ENCODE peak calls at places on chromosome 17, in four cellular contexts. One of them, this sample, is unnamed. For H3K4me1, the result is how much of the 10 kb centered on the place peaks cover.

GRCh38 chr17:62680541-62681052 is 53.1 kb downstream of the MRC2 start:
- DNase-seq in PC-3: no peak
- DNase-seq in K562: no peak
- DNase-seq in endothelial cell of umbilical vein: no peak
- DNase-seq in this sample: peak

GRCh38 chr17:75012320-75013076 is at the start of gene MRPL58:
- DNase-seq in PC-3: peak
- DNase-seq in K562: peak
- DNase-seq in endothelial cell of umbilical vein: peak
- DNase-seq in this sample: peak

GRCh38 chr17:1762233-1762905 is 509 bp downstream of the SERPINF1 start:
- DNase-seq in PC-3: no peak
- DNase-seq in K562: peak
- DNase-seq in endothelial cell of umbilical vein: no peak
- DNase-seq in this sample: peak

GRCh38 chr17:45021607-45022287 is 29.7 kb downstream of the DCAKD start:
- DNase-seq in PC-3: peak
- DNase-seq in K562: peak
- DNase-seq in endothelial cell of umbilical vein: peak
- DNase-seq in this sample: peak

GRCh38 chr17:76716834-76717205 is 6.1 kb upstream of the MXRA7 start:
- DNase-seq in PC-3: no peak
- DNase-seq in K562: no peak
- DNase-seq in endothelial cell of umbilical vein: no peak
- DNase-seq in this sample: no peak

GRCh38 chr17:78818932-78819331 is 21.7 kb downstream of the USP36 start:
- DNase-seq in PC-3: no peak
- DNase-seq in K562: no peak
- DNase-seq in endothelial cell of umbilical vein: peak
- DNase-seq in this sample: no peak

GRCh38 chr17:28228986-28229729 is 89.8 kb upstream of the TMEM97 start:
- DNase-seq in PC-3: no peak
- DNase-seq in K562: peak
- DNase-seq in endothelial cell of umbilical vein: no peak
- DNase-seq in this sample: no peak

GRCh38 chr17:66507103-66507923 is 204.9 kb downstream of the PRKCA start:
- DNase-seq in PC-3: peak
- DNase-seq in K562: peak
- DNase-seq in endothelial cell of umbilical vein: peak
- DNase-seq in this sample: no peak

GRCh38 chr17:49703557-49704277 is 4.0 kb downstream of the SLC35B1 start:
- DNase-seq in PC-3: peak
- DNase-seq in K562: no peak
- DNase-seq in endothelial cell of umbilical vein: peak
- DNase-seq in this sample: peak

GRCh38 chr17:58136669-58137279 is 11.4 kb upstream of the OR4D1 start:
- DNase-seq in PC-3: peak
- DNase-seq in K562: peak
- DNase-seq in endothelial cell of umbilical vein: no peak
- DNase-seq in this sample: peak

GRCh38 chr17:15462962-15463361 is 4.5 kb downstream of the CDRT4 start:
- DNase-seq in PC-3: no peak
- DNase-seq in K562: no peak
- DNase-seq in endothelial cell of umbilical vein: no peak
- DNase-seq in this sample: no peak

DNA sequence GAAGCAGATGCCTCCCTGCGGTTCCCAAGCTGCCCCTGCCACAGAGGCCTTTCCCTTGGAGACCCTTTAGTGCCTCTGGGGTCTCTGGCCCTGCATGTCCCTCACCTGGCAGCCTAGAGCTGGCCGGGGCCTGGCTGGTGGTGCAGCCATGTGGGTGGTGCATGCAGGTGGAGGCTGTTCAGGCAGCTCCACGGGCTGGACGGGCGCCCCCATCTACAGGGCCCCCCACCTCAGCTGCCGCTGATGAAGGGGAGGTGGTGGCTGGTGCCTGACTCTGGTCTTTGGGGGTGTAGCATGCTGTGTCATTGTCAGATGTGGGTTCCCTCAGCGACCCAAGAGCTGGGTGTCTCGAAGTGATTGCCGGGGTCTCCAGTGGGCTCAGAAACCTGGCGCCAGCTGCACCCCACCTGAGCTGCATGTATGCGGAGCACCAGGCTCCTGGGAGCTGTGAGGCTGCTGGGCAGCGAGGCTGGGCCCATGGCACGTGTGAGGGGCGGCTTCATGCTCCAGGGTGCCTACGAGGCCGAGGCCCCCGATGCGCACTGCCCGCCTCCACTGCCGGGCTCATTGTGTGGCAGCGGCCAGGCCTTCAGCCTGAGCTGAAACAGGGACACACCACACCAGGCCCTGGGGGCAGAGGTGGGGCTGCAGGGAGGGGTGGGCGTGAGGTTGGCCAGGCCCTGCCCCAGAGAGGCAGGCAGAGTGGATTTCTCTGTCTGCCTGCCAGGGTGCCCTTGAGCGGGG is 57.0 kb downstream of the BAIAP2 start:
- DNase-seq in PC-3: no peak
- DNase-seq in K562: no peak
- DNase-seq in endothelial cell of umbilical vein: no peak
- DNase-seq in this sample: no peak
- H3K4me1 ChIP-seq in PC-3: under half
- H3K4me1 ChIP-seq in K562: half or more
- H3K4me1 ChIP-seq in endothelial cell of umbilical vein: under half
- H3K4me1 ChIP-seq in this sample: under half

DNA sequence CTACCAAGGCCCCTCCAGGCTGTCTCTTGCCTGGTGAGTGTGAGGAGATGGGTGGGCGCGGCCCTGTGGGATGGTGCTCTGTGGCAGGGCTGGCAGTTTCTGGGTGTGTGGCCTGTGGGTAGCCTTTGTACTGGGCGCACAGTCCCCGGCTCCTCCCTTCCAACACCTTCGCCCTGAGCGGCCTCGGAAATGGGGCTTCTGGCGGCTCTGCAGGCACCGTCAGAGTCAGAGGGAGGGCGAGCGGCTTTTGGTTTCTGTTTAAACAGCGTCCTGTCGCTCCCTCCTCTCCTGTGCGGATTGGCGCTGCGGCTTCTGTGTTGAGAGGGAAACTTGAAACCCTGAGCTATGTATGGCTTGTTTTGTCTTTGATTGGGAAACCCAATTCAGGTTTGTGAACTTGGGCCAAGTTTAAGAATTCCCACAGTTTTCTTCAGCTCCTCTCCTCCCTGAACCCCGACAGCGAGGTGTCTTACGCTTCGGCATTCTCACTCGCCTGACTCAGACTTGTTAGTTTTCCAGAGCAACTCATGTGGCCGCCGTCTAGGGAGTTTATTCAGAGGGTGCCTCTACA is 8.3 kb upstream of the ZNF750 start:
- DNase-seq in PC-3: no peak
- DNase-seq in K562: no peak
- DNase-seq in endothelial cell of umbilical vein: peak
- DNase-seq in this sample: no peak
- H3K9ac ChIP-seq in PC-3: no peak
- H3K9ac ChIP-seq in K562: no peak
- H3K9ac ChIP-seq in endothelial cell of umbilical vein: no peak
- H3K9ac ChIP-seq in this sample: no peak

DNA sequence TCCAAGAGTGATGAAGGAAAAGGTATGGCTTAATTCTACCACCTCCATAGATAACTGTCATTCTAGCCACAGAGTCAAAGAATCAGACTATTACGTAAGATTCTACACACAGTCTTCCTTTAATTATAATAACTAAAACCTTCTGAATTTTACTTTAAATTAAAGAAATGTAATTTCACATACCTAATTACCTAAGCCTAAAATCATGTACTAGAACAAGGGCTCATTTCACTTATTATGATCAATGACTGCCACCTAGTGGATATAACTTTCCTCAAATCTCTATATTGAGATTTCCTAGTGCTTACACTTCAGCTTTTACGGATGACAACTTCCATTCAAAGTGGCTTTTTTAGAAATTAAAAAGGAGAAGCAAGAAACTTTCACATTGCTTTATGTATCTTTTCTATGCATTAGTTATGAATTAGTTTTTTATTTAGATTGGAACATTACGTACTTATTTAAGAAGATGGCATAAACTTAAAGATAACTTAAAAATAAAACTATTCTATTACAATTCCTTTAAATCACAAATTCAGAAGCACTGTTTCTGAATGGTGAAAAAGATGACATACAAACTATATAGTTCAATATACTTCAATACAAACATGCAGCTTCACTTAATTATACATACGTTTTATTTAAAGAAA is 18.2 kb upstream of the ABCA10 start:
- DNase-seq in PC-3: peak
- DNase-seq in K562: peak
- DNase-seq in endothelial cell of umbilical vein: peak
- DNase-seq in this sample: no peak
- TF ChIP-seq CTCF in PC-3: peak
- TF ChIP-seq CTCF in K562: no peak
- TF ChIP-seq CTCF in endothelial cell of umbilical vein: no peak
- TF ChIP-seq CTCF in this sample: peak

DNA sequence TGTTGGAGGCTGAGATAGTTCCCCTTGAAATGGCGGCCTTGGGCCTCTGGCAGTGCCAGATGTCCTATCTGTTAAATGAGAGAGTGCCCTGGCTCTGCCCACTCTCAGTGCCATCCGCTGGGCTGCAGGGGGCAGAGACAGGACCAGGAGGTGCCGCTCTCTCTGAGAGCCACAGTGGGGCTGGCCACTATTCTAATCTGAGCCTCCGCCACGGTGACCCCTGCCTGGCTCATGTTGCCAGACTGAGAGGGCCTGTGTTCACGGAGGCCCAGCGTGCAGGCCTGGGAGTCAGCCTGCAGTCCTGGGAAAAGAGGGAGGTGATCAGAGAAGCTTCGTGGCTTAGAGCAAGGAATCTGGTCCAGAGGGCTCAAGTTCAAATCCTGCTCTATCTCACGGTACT is 6.5 kb downstream of the ATP2A3 start:
- DNase-seq in PC-3: no peak
- DNase-seq in K562: no peak
- DNase-seq in endothelial cell of umbilical vein: no peak
- DNase-seq in this sample: no peak
- H3K4me1 ChIP-seq in PC-3: under half
- H3K4me1 ChIP-seq in K562: half or more
- H3K4me1 ChIP-seq in endothelial cell of umbilical vein: under half
- H3K4me1 ChIP-seq in this sample: under half

DNA sequence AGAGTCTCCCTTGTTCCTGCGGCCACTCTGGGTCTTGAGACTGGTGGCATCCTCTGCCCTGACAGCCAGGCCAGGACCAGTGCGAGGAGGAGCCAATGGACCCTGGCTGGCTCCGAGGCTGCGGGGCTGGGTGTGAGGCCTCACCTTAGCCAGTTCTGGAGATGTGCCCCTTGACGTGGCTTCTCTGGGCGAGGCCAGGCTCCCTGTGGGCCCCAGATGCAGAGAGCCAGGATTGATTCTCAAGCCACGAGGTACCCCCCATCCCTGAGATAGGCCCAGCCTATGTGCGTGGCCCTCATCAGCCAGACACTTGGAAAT is 66.4 kb upstream of the TOB1 start:
- DNase-seq in PC-3: no peak
- DNase-seq in K562: no peak
- DNase-seq in endothelial cell of umbilical vein: no peak
- DNase-seq in this sample: no peak
- H3K9ac ChIP-seq in PC-3: no peak
- H3K9ac ChIP-seq in K562: no peak
- H3K9ac ChIP-seq in endothelial cell of umbilical vein: no peak
- H3K9ac ChIP-seq in this sample: no peak

GRCh38 chr17:69236464-69236863 is 7.8 kb upstream of the ABCA10 start:
- DNase-seq in PC-3: no peak
- DNase-seq in K562: no peak
- DNase-seq in endothelial cell of umbilical vein: no peak
- DNase-seq in this sample: no peak
- TF ChIP-seq CTCF in PC-3: no peak
- TF ChIP-seq CTCF in K562: no peak
- TF ChIP-seq CTCF in endothelial cell of umbilical vein: no peak
- TF ChIP-seq CTCF in this sample: no peak

GRCh38 chr17:8611135-8611534 is 19.4 kb downstream of the MYH10 start:
- DNase-seq in PC-3: no peak
- DNase-seq in K562: no peak
- DNase-seq in endothelial cell of umbilical vein: peak
- DNase-seq in this sample: no peak
- H3K4me1 ChIP-seq in PC-3: under half
- H3K4me1 ChIP-seq in K562: under half
- H3K4me1 ChIP-seq in endothelial cell of umbilical vein: under half
- H3K4me1 ChIP-seq in this sample: under half

GRCh38 chr17:17121162-17121561 is 78.9 kb downstream of the MPRIP start:
- DNase-seq in PC-3: no peak
- DNase-seq in K562: no peak
- DNase-seq in endothelial cell of umbilical vein: no peak
- DNase-seq in this sample: no peak

GRCh38 chr17:17119106-17119505 is 76.8 kb downstream of the MPRIP start:
- DNase-seq in PC-3: no peak
- DNase-seq in K562: no peak
- DNase-seq in endothelial cell of umbilical vein: no peak
- DNase-seq in this sample: no peak

GRCh38 chr17:17120716-17121115 is 78.5 kb downstream of the MPRIP start:
- DNase-seq in PC-3: no peak
- DNase-seq in K562: no peak
- DNase-seq in endothelial cell of umbilical vein: no peak
- DNase-seq in this sample: no peak

GRCh38 chr17:17119533-17119932 is 77.3 kb downstream of the MPRIP start:
- DNase-seq in PC-3: peak
- DNase-seq in K562: no peak
- DNase-seq in endothelial cell of umbilical vein: peak
- DNase-seq in this sample: no peak

DNA sequence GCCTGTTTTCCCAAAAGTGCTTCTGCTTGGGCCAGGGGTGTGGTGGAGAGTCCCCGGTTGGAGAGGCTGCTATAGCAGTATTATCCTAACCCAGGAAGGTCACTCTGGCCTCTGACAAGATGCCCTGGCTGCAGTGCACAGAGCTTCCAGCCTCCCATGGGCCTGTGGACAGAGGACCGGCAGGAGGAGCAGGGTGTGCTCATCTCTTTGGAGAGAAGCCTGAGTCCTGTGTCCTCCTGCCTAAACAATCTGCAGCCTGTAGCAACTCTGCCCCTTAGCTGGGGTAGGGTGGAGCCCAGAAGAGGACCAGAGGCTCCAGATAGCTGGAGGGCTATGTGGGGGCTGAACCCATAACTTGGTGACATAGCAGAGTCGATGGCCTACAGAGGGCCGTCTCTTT is 78.0 kb downstream of the MPRIP start:
- DNase-seq in PC-3: no peak
- DNase-seq in K562: no peak
- DNase-seq in endothelial cell of umbilical vein: no peak
- DNase-seq in this sample: no peak
- H3K9ac ChIP-seq in PC-3: no peak
- H3K9ac ChIP-seq in K562: no peak
- H3K9ac ChIP-seq in endothelial cell of umbilical vein: no peak
- H3K9ac ChIP-seq in this sample: no peak